ENCODE peak calls at places on chromosomes 2 and 18, in four cellular contexts. S, I, M and T are unnamed samples.

GRCh38 chr2:203175371-203175770 is 63.4 kb upstream of the CYP20A1 start:
- DNase-seq in S (no peak), I (no peak), M (no peak), T (no peak)

GRCh38 chr18:48751727-48752468 is 198.9 kb downstream of the SMAD7 start:
- DNase-seq in S (no peak), I (no peak), M (no peak), T (no peak)

GRCh38 chr2:200264631-200265030 is 41.9 kb upstream of the SPATS2L start:
- DNase-seq in S (no peak), I (no peak), M (no peak), T (no peak)

GRCh38 chr2:57943271-57943670 is 103.3 kb upstream of the VRK2 start:
- DNase-seq in S (no peak), I (no peak), M (peak), T (no peak)

GRCh38 chr2:219416938-219417337 is 1.2 kb upstream of the DES start:
- DNase-seq in S (no peak), I (no peak), M (no peak), T (no peak)

GRCh38 chr18:69948919-69949537 is 1.4 kb upstream of the CD226 start:
- DNase-seq in S (no peak), I (no peak), M (peak), T (no peak)

GRCh38 chr2:215401896-215402379 is 33.9 kb downstream of the FN1 start:
- DNase-seq in S (no peak), I (no peak), M (peak), T (no peak)

GRCh38 chr2:176092270-176093144 is at the start of gene HOXD13:
- DNase-seq in S (peak), I (no peak), M (no peak), T (peak)

GRCh38 chr2:208064220-208064951 is 39.1 kb upstream of the PLEKHM3 start:
- DNase-seq in S (no peak), I (no peak), M (peak), T (no peak)

GRCh38 chr2:111667542-111668273 is 216.3 kb downstream of the ANAPC1 start:
- DNase-seq in S (no peak), I (no peak), M (peak), T (no peak)

GRCh38 chr18:73774836-73775509 is 372.7 kb downstream of the FBXO15 start:
- DNase-seq in S (peak), I (no peak), M (peak), T (peak)

GRCh38 chr2:95315801-95316411 is 18.8 kb downstream of the KCNIP3 start:
- DNase-seq in S (no peak), I (peak), M (peak), T (no peak)

GRCh38 chr2:25586726-25587144 is 86.6 kb downstream of the DTNB start:
- DNase-seq in S (peak), I (no peak), M (peak), T (no peak)

GRCh38 chr2:42297322-42297936 is 63.6 kb downstream of the COX7A2L start:
- DNase-seq in S (no peak), I (no peak), M (no peak), T (no peak)

GRCh38 chr2:98037666-98038339 is 42.1 kb upstream of the TMEM131 start:
- DNase-seq in S (no peak), I (no peak), M (no peak), T (no peak)

GRCh38 chr2:120401275-120402069 is 55.5 kb downstream of the INHBB start:
- DNase-seq in S (peak), I (no peak), M (no peak), T (no peak)

GRCh38 chr2:43592443-43592842 is 3.4 kb downstream of the THADA start:
- DNase-seq in S (no peak), I (no peak), M (peak), T (no peak)

GRCh38 chr2:96874099-96874831 is 4.4 kb upstream of the SEMA4C start:
- DNase-seq in S (no peak), I (no peak), M (no peak), T (no peak)

GRCh38 chr2:215758691-215759090 is 254.7 kb downstream of the MREG start:
- DNase-seq in S (no peak), I (no peak), M (peak), T (no peak)

GRCh38 chr2:25347205-25347815 is 5.6 kb upstream of the DNMT3A start:
- DNase-seq in S (peak), I (no peak), M (peak), T (no peak)

GRCh38 chr2:97950329-97951154 is 45.2 kb downstream of the TMEM131 start:
- DNase-seq in S (no peak), I (no peak), M (peak), T (no peak)

GRCh38 chr2:1499033-1499795 is 86.0 kb downstream of the TPO start:
- DNase-seq in S (no peak), I (no peak), M (no peak), T (no peak)

GRCh38 chr18:9139400-9140039 is 2.9 kb downstream of the ANKRD12 start:
- DNase-seq in S (no peak), I (no peak), M (no peak), T (no peak)

GRCh38 chr2:218284106-218284811 is 8.0 kb downstream of the TMBIM1 start:
- DNase-seq in S (no peak), I (peak), M (peak), T (no peak)

GRCh38 chr18:61528961-61529360 is 195.7 kb downstream of the CDH20 start:
- DNase-seq in S (no peak), I (no peak), M (no peak), T (no peak)

GRCh38 chr2:239263231-239263936 is 137.4 kb downstream of the HDAC4 start:
- DNase-seq in S (no peak), I (no peak), M (no peak), T (no peak)

GRCh38 chr2:42060718-42061619 is 13.1 kb downstream of the PKDCC start:
- DNase-seq in S (peak), I (peak), M (peak), T (no peak)

GRCh38 chr18:74617486-74617885 is 19.8 kb downstream of the ZNF407 start:
- DNase-seq in S (no peak), I (no peak), M (no peak), T (no peak)

GRCh38 chr2:109242222-109242653 is 113.2 kb downstream of the SH3RF3 start:
- DNase-seq in S (no peak), I (no peak), M (no peak), T (no peak)

GRCh38 chr2:156320491-156320896 is 12.0 kb downstream of the NR4A2 start:
- DNase-seq in S (peak), I (peak), M (peak), T (no peak)

GRCh38 chr18:48920408-48921038 is 30.2 kb downstream of the SMAD7 start:
- DNase-seq in S (peak), I (peak), M (no peak), T (no peak)

GRCh38 chr2:1730047-1730937 is 14.0 kb downstream of the PXDN start:
- DNase-seq in S (peak), I (peak), M (peak), T (no peak)

GRCh38 chr18:54775686-54776085 is 52.6 kb upstream of the RAB27B start:
- DNase-seq in S (no peak), I (no peak), M (peak), T (no peak)

GRCh38 chr18:62898359-62898758 is 183.0 kb downstream of the PHLPP1 start:
- DNase-seq in S (no peak), I (no peak), M (no peak), T (no peak)

GRCh38 chr2:241456546-241456945 is 51.8 kb downstream of the STK25 start:
- DNase-seq in S (no peak), I (no peak), M (no peak), T (no peak)

GRCh38 chr2:191311156-191311555 is 66.0 kb downstream of the MYO1B start:
- DNase-seq in S (no peak), I (no peak), M (no peak), T (no peak)

GRCh38 chr2:100321181-100321880 is 970 bp downstream of the LONRF2 start:
- DNase-seq in S (peak), I (peak), M (peak), T (peak)

GRCh38 chr2:36820942-36821605 is 124.6 kb downstream of the VIT start:
- DNase-seq in S (no peak), I (no peak), M (no peak), T (peak)

GRCh38 chr2:241880311-241881073 is 11.0 kb downstream of the RTP5 start:
- DNase-seq in S (no peak), I (no peak), M (no peak), T (no peak)

GRCh38 chr2:65626831-65627230 is 194.4 kb upstream of the SPRED2 start:
- DNase-seq in S (no peak), I (no peak), M (peak), T (no peak)

GRCh38 chr2:20722592-20722991 is 55.6 kb downstream of the GDF7 start:
- DNase-seq in S (no peak), I (no peak), M (no peak), T (no peak)
- TF ChIP-seq CTCF in S (no peak), I (no peak), M (no peak), T (no peak)

GRCh38 chr2:54084600-54084999 is 30.8 kb upstream of the ACYP2 start:
- DNase-seq in S (no peak), I (no peak), M (peak), T (no peak)
- TF ChIP-seq CTCF in S (peak), I (no peak), M (peak), T (no peak)

GRCh38 chr2:27622921-27623384 is 5.9 kb downstream of the CCDC121 start:
- DNase-seq in S (no peak), I (no peak), M (peak), T (no peak)

GRCh38 chr2:27624943-27625342 is 3.9 kb downstream of the CCDC121 start:
- DNase-seq in S (no peak), I (no peak), M (no peak), T (no peak)

GRCh38 chr2:27621524-27621923 is 7.3 kb downstream of the CCDC121 start:
- DNase-seq in S (no peak), I (no peak), M (no peak), T (no peak)
- TF ChIP-seq CTCF in S (no peak), I (no peak), M (peak), T (no peak)

GRCh38 chr2:122108186-122108585 is 352.7 kb downstream of the TSN start:
- DNase-seq in S (no peak), I (no peak), M (no peak), T (no peak)
- TF ChIP-seq CTCF in S (no peak), I (no peak), M (no peak), T (no peak)